ENCODE peak calls at places on chromosomes 4 and X, in eight cellular contexts. One of them, this sample, is unnamed.
A peak's percentile ranks its signal among the peaks of the same experiment; 100 is the strongest.

GRCh38 chr4:85398276-85398675 is 76.7 kb upstream of the ARHGAP24 start:
- DNase-seq in fibroblast of the aortic adventitia: peak; percentile 87
- DNase-seq in iris pigment epithelial cell: peak; percentile 73
- DNase-seq in activated T-cell treated with anti-CD3 and anti-CD28 coated beads for 1 hour: no peak
- DNase-seq in dermis blood vessel endothelial cell: no peak
- DNase-seq in left ventricle myocardium inferior: no peak
- DNase-seq in hippocampal formation: no peak
- DNase-seq in activated naive CD8-positive, alpha-beta T cell treated with anti-CD3 and anti-CD28 coated beads, Interleukin-2, amount 10 ng/mL, durations not matched to agents 7 days and 5 days: no peak
- DNase-seq in this sample: no peak

GRCh38 chr4:48300004-48300403 is 30.4 kb upstream of the TEC start:
- DNase-seq in fibroblast of the aortic adventitia: peak; percentile 65
- DNase-seq in iris pigment epithelial cell: peak; percentile 65
- DNase-seq in activated T-cell treated with anti-CD3 and anti-CD28 coated beads for 1 hour: no peak
- DNase-seq in dermis blood vessel endothelial cell: no peak
- DNase-seq in left ventricle myocardium inferior: no peak
- DNase-seq in hippocampal formation: no peak
- DNase-seq in activated naive CD8-positive, alpha-beta T cell treated with anti-CD3 and anti-CD28 coated beads, Interleukin-2, amount 10 ng/mL, durations not matched to agents 7 days and 5 days: no peak
- DNase-seq in this sample: no peak

GRCh38 chrX:68648960-68649359 is 1.5 kb downstream of the STARD8 start:
- DNase-seq in fibroblast of the aortic adventitia: peak; percentile 25
- DNase-seq in iris pigment epithelial cell: no peak
- DNase-seq in activated T-cell treated with anti-CD3 and anti-CD28 coated beads for 1 hour: no peak
- DNase-seq in dermis blood vessel endothelial cell: no peak
- DNase-seq in left ventricle myocardium inferior: no peak
- DNase-seq in hippocampal formation: no peak
- DNase-seq in activated naive CD8-positive, alpha-beta T cell treated with anti-CD3 and anti-CD28 coated beads, Interleukin-2, amount 10 ng/mL, durations not matched to agents 7 days and 5 days: no peak
- DNase-seq in this sample: no peak

GRCh38 chr4:81639248-81639647 is 167.5 kb upstream of the RASGEF1B start:
- DNase-seq in fibroblast of the aortic adventitia: no peak
- DNase-seq in iris pigment epithelial cell: no peak
- DNase-seq in activated T-cell treated with anti-CD3 and anti-CD28 coated beads for 1 hour: no peak
- DNase-seq in dermis blood vessel endothelial cell: no peak
- DNase-seq in left ventricle myocardium inferior: no peak
- DNase-seq in hippocampal formation: no peak
- DNase-seq in activated naive CD8-positive, alpha-beta T cell treated with anti-CD3 and anti-CD28 coated beads, Interleukin-2, amount 10 ng/mL, durations not matched to agents 7 days and 5 days: no peak
- DNase-seq in this sample: no peak

GRCh38 chr4:183987529-183987946 is 82.4 kb downstream of the STOX2 start:
- DNase-seq in fibroblast of the aortic adventitia: peak; percentile 85
- DNase-seq in iris pigment epithelial cell: peak; percentile 83
- DNase-seq in activated T-cell treated with anti-CD3 and anti-CD28 coated beads for 1 hour: no peak
- DNase-seq in dermis blood vessel endothelial cell: peak; percentile 13
- DNase-seq in left ventricle myocardium inferior: peak; percentile 77
- DNase-seq in hippocampal formation: peak; percentile 68
- DNase-seq in activated naive CD8-positive, alpha-beta T cell treated with anti-CD3 and anti-CD28 coated beads, Interleukin-2, amount 10 ng/mL, durations not matched to agents 7 days and 5 days: no peak
- DNase-seq in this sample: peak; percentile 73

GRCh38 chrX:139691843-139692505 is 16.0 kb downstream of the MCF2 start:
- DNase-seq in fibroblast of the aortic adventitia: no peak
- DNase-seq in iris pigment epithelial cell: peak; percentile 1
- DNase-seq in activated T-cell treated with anti-CD3 and anti-CD28 coated beads for 1 hour: no peak
- DNase-seq in dermis blood vessel endothelial cell: no peak
- DNase-seq in left ventricle myocardium inferior: no peak
- DNase-seq in hippocampal formation: no peak
- DNase-seq in activated naive CD8-positive, alpha-beta T cell treated with anti-CD3 and anti-CD28 coated beads, Interleukin-2, amount 10 ng/mL, durations not matched to agents 7 days and 5 days: peak; percentile 22
- DNase-seq in this sample: no peak

GRCh38 chrX:136759968-136760367 is 20.8 kb downstream of the ARHGEF6 start:
- DNase-seq in fibroblast of the aortic adventitia: no peak
- DNase-seq in iris pigment epithelial cell: no peak
- DNase-seq in activated T-cell treated with anti-CD3 and anti-CD28 coated beads for 1 hour: no peak
- DNase-seq in dermis blood vessel endothelial cell: no peak
- DNase-seq in left ventricle myocardium inferior: no peak
- DNase-seq in hippocampal formation: no peak
- DNase-seq in activated naive CD8-positive, alpha-beta T cell treated with anti-CD3 and anti-CD28 coated beads, Interleukin-2, amount 10 ng/mL, durations not matched to agents 7 days and 5 days: no peak
- DNase-seq in this sample: no peak

GRCh38 chr4:151990201-151990600 is 229.4 kb upstream of the GATB start:
- DNase-seq in fibroblast of the aortic adventitia: peak; percentile 54
- DNase-seq in iris pigment epithelial cell: peak; percentile 7
- DNase-seq in activated T-cell treated with anti-CD3 and anti-CD28 coated beads for 1 hour: no peak
- DNase-seq in dermis blood vessel endothelial cell: no peak
- DNase-seq in left ventricle myocardium inferior: no peak
- DNase-seq in hippocampal formation: no peak
- DNase-seq in activated naive CD8-positive, alpha-beta T cell treated with anti-CD3 and anti-CD28 coated beads, Interleukin-2, amount 10 ng/mL, durations not matched to agents 7 days and 5 days: no peak
- DNase-seq in this sample: no peak

GRCh38 chr4:24689212-24689611 is 104.9 kb upstream of the DHX15 start:
- DNase-seq in fibroblast of the aortic adventitia: no peak
- DNase-seq in iris pigment epithelial cell: no peak
- DNase-seq in activated T-cell treated with anti-CD3 and anti-CD28 coated beads for 1 hour: no peak
- DNase-seq in dermis blood vessel endothelial cell: peak; percentile 2
- DNase-seq in left ventricle myocardium inferior: no peak
- DNase-seq in hippocampal formation: no peak
- DNase-seq in activated naive CD8-positive, alpha-beta T cell treated with anti-CD3 and anti-CD28 coated beads, Interleukin-2, amount 10 ng/mL, durations not matched to agents 7 days and 5 days: no peak
- DNase-seq in this sample: no peak

GRCh38 chrX:154114652-154115051 is 17.1 kb upstream of the MECP2 start:
- DNase-seq in fibroblast of the aortic adventitia: no peak
- DNase-seq in iris pigment epithelial cell: no peak
- DNase-seq in activated T-cell treated with anti-CD3 and anti-CD28 coated beads for 1 hour: no peak
- DNase-seq in dermis blood vessel endothelial cell: no peak
- DNase-seq in left ventricle myocardium inferior: no peak
- DNase-seq in hippocampal formation: no peak
- DNase-seq in activated naive CD8-positive, alpha-beta T cell treated with anti-CD3 and anti-CD28 coated beads, Interleukin-2, amount 10 ng/mL, durations not matched to agents 7 days and 5 days: no peak
- DNase-seq in this sample: no peak

GRCh38 chr4:54090804-54091623 is 8.9 kb upstream of the GSX2 start:
- DNase-seq in fibroblast of the aortic adventitia: peak; percentile 23
- DNase-seq in iris pigment epithelial cell: peak; percentile 43
- DNase-seq in activated T-cell treated with anti-CD3 and anti-CD28 coated beads for 1 hour: no peak
- DNase-seq in dermis blood vessel endothelial cell: peak; percentile 50
- DNase-seq in left ventricle myocardium inferior: peak; percentile 45
- DNase-seq in hippocampal formation: no peak
- DNase-seq in activated naive CD8-positive, alpha-beta T cell treated with anti-CD3 and anti-CD28 coated beads, Interleukin-2, amount 10 ng/mL, durations not matched to agents 7 days and 5 days: no peak
- DNase-seq in this sample: peak; percentile 75

GRCh38 chr4:186724861-186725419 is 1.3 kb upstream of the FAT1 start:
- DNase-seq in fibroblast of the aortic adventitia: peak; percentile 31
- DNase-seq in iris pigment epithelial cell: peak; percentile 48
- DNase-seq in activated T-cell treated with anti-CD3 and anti-CD28 coated beads for 1 hour: no peak
- DNase-seq in dermis blood vessel endothelial cell: peak; percentile 14
- DNase-seq in left ventricle myocardium inferior: no peak
- DNase-seq in hippocampal formation: no peak
- DNase-seq in activated naive CD8-positive, alpha-beta T cell treated with anti-CD3 and anti-CD28 coated beads, Interleukin-2, amount 10 ng/mL, durations not matched to agents 7 days and 5 days: no peak
- DNase-seq in this sample: no peak

GRCh38 chr4:172982151-172982590 is 186.4 kb upstream of the GALNT7 start:
- DNase-seq in fibroblast of the aortic adventitia: peak; percentile 92
- DNase-seq in iris pigment epithelial cell: peak; percentile 76
- DNase-seq in activated T-cell treated with anti-CD3 and anti-CD28 coated beads for 1 hour: no peak
- DNase-seq in dermis blood vessel endothelial cell: peak; percentile 85
- DNase-seq in left ventricle myocardium inferior: no peak
- DNase-seq in hippocampal formation: no peak
- DNase-seq in activated naive CD8-positive, alpha-beta T cell treated with anti-CD3 and anti-CD28 coated beads, Interleukin-2, amount 10 ng/mL, durations not matched to agents 7 days and 5 days: no peak
- DNase-seq in this sample: no peak

GRCh38 chr4:15948826-15949225 is 10.3 kb upstream of the FGFBP1 start:
- DNase-seq in fibroblast of the aortic adventitia: no peak
- DNase-seq in iris pigment epithelial cell: no peak
- DNase-seq in activated T-cell treated with anti-CD3 and anti-CD28 coated beads for 1 hour: no peak
- DNase-seq in dermis blood vessel endothelial cell: no peak
- DNase-seq in left ventricle myocardium inferior: no peak
- DNase-seq in hippocampal formation: no peak
- DNase-seq in activated naive CD8-positive, alpha-beta T cell treated with anti-CD3 and anti-CD28 coated beads, Interleukin-2, amount 10 ng/mL, durations not matched to agents 7 days and 5 days: no peak
- DNase-seq in this sample: no peak

GRCh38 chr4:13248621-13249298 is 235.4 kb downstream of the RAB28 start:
- DNase-seq in fibroblast of the aortic adventitia: peak; percentile 1
- DNase-seq in iris pigment epithelial cell: peak; percentile 73
- DNase-seq in activated T-cell treated with anti-CD3 and anti-CD28 coated beads for 1 hour: no peak
- DNase-seq in dermis blood vessel endothelial cell: no peak
- DNase-seq in left ventricle myocardium inferior: no peak
- DNase-seq in hippocampal formation: no peak
- DNase-seq in activated naive CD8-positive, alpha-beta T cell treated with anti-CD3 and anti-CD28 coated beads, Interleukin-2, amount 10 ng/mL, durations not matched to agents 7 days and 5 days: no peak
- DNase-seq in this sample: no peak

This sample was measured in testis.